ENCODE peak calls at places on chromosomes 1 and 21, in nine cellular contexts. Q is CD4-positive, alpha-beta T cell; V is A172; I is cardiac fibroblast; Z is activated gamma-delta T cell treated with anti-CD3 and anti-CD28 coated beads, Interleukin-2, amount 50 U/mL, for 16 hours; A is stomach; D is RPMI8226; L is stimulated activated CD8-positive, alpha-beta memory T cell treated with anti-CD3 and anti-CD28 coated beads, Interleukin-15, amount 100 ng/mL, for 48 hours; C is activated effector memory CD4-positive, alpha-beta T cell treated with anti-CD3 and anti-CD28 coated beads, Interleukin-2, amount 50 U/mL, for 16 hours. O is an unnamed sample.

GRCh38 chr1:50271968-50272578 is 151.2 kb downstream of the DMRTA2 start:
- DNase-seq in Q (no peak), V (no peak), I (peak), Z (no peak), A (peak), D (peak), L (no peak), C (no peak), O (no peak)

GRCh38 chr1:217542136-217542777 is 88.6 kb downstream of the GPATCH2 start:
- DNase-seq in Q (no peak), V (no peak), I (peak), Z (no peak), A (no peak), D (no peak), L (no peak), C (no peak), O (no peak)

GRCh38 chr21:29164330-29164942 is 34.0 kb downstream of the MAP3K7CL start:
- DNase-seq in Q (no peak), V (peak), I (peak), Z (no peak), A (no peak), D (peak), L (no peak), C (no peak), O (no peak)

GRCh38 chr21:42039911-42040351 is 29.8 kb upstream of the ZBTB21 start:
- DNase-seq in Q (no peak), V (no peak), I (peak), Z (no peak), A (no peak), D (no peak), L (no peak), C (no peak), O (no peak)

GRCh38 chr1:2546515-2547209 is 9.5 kb upstream of the TNFRSF14 start:
- DNase-seq in Q (peak), V (peak), I (peak), Z (peak), A (peak), D (peak), L (peak), C (peak), O (peak)

GRCh38 chr21:44354775-44355771 is 1.7 kb downstream of the TRPM2 start:
- DNase-seq in Q (no peak), V (no peak), I (no peak), Z (no peak), A (no peak), D (no peak), L (no peak), C (no peak), O (no peak)

GRCh38 chr1:43123031-43123430 is 49.1 kb downstream of the EBNA1BP2 start:
- DNase-seq in Q (no peak), V (no peak), I (no peak), Z (no peak), A (no peak), D (no peak), L (no peak), C (no peak), O (no peak)

GRCh38 chr21:28794341-28794970 is 198.2 kb downstream of the LTN1 start:
- DNase-seq in Q (no peak), V (no peak), I (no peak), Z (no peak), A (no peak), D (no peak), L (no peak), C (no peak), O (no peak)

GRCh38 chr1:112502827-112503226 is 5.9 kb upstream of the WNT2B start:
- DNase-seq in Q (no peak), V (no peak), I (peak), Z (no peak), A (no peak), D (no peak), L (no peak), C (no peak), O (no peak)

GRCh38 chr1:64042331-64043100 is 160.9 kb upstream of the UBE2U start:
- DNase-seq in Q (no peak), V (peak), I (peak), Z (no peak), A (peak), D (no peak), L (no peak), C (no peak), O (no peak)

GRCh38 chr1:204889681-204890373 is 19.2 kb downstream of the NFASC start:
- DNase-seq in Q (no peak), V (no peak), I (peak), Z (no peak), A (no peak), D (no peak), L (no peak), C (no peak), O (no peak)

GRCh38 chr1:226938903-226939438 is 1.1 kb upstream of the COQ8A start:
- DNase-seq in Q (no peak), V (peak), I (peak), Z (no peak), A (no peak), D (peak), L (no peak), C (no peak), O (no peak)

GRCh38 chr1:25675729-25676476 is 59.3 kb downstream of the MAN1C1 start:
- DNase-seq in Q (peak), V (no peak), I (no peak), Z (peak), A (peak), D (peak), L (peak), C (peak), O (peak)

GRCh38 chr1:180282401-180282800 is 52.3 kb downstream of the LHX4 start:
- DNase-seq in Q (no peak), V (no peak), I (no peak), Z (no peak), A (no peak), D (no peak), L (no peak), C (no peak), O (no peak)

GRCh38 chr1:201904579-201904978 is 15.9 kb downstream of the SHISA4 start:
- DNase-seq in Q (no peak), V (no peak), I (peak), Z (no peak), A (no peak), D (no peak), L (no peak), C (no peak), O (no peak)

GRCh38 chr1:26153966-26154572 is 4.8 kb upstream of the FAM110D start:
- DNase-seq in Q (no peak), V (no peak), I (peak), Z (no peak), A (no peak), D (no peak), L (no peak), C (peak), O (no peak)

GRCh38 chr1:115251856-115252255 is 86.2 kb downstream of the NGF start:
- DNase-seq in Q (no peak), V (peak), I (peak), Z (no peak), A (no peak), D (no peak), L (no peak), C (no peak), O (no peak)

GRCh38 chr1:66598670-66599069 is 64.7 kb downstream of the SGIP1 start:
- DNase-seq in Q (no peak), V (peak), I (peak), Z (no peak), A (no peak), D (no peak), L (no peak), C (no peak), O (no peak)

GRCh38 chr1:92653605-92654381 is 131.1 kb downstream of the EVI5 start:
- DNase-seq in Q (no peak), V (no peak), I (no peak), Z (no peak), A (no peak), D (no peak), L (no peak), C (no peak), O (no peak)

GRCh38 chr1:151372411-151372934 is at the start of gene SELENBP1:
- DNase-seq in Q (no peak), V (no peak), I (peak), Z (no peak), A (peak), D (no peak), L (no peak), C (no peak), O (no peak)

GRCh38 chr21:45386728-45387371 is 18.1 kb upstream of the COL18A1 start:
- DNase-seq in Q (no peak), V (peak), I (peak), Z (no peak), A (no peak), D (peak), L (no peak), C (peak), O (no peak)

GRCh38 chr1:48216276-48216675 is 6.2 kb upstream of the SLC5A9 start:
- DNase-seq in Q (no peak), V (no peak), I (no peak), Z (no peak), A (no peak), D (no peak), L (no peak), C (no peak), O (no peak)

GRCh38 chr1:224065455-224065854 is 48.5 kb upstream of the FBXO28 start:
- DNase-seq in Q (no peak), V (peak), I (no peak), Z (no peak), A (peak), D (peak), L (no peak), C (no peak), O (no peak)

GRCh38 chr1:70441392-70442035 is 30.4 kb downstream of the CTH start:
- DNase-seq in Q (no peak), V (no peak), I (no peak), Z (no peak), A (no peak), D (no peak), L (no peak), C (no peak), O (no peak)

GRCh38 chr1:161182214-161182613 is 4.9 kb upstream of the B4GALT3 start:
- DNase-seq in Q (peak), V (peak), I (no peak), Z (peak), A (no peak), D (no peak), L (peak), C (peak), O (peak)